ENCODE peak calls at places on chromosomes 3 and 15, in eight cellular contexts. O is BJ, G is cardiac fibroblast, R is spleen, J is IMR-90, Y is tibial artery, Q is brain microvascular endothelial cell, P is A549. F is an unnamed sample.

GRCh38 chr3:108300103-108300849 is 3.9 kb downstream of the HHLA2 start:
- DNase-seq in G (no peak), J (no peak), O (no peak), Y (no peak), P (no peak), Q (no peak), R (no peak), F (no peak)

GRCh38 chr3:185831195-185831594 is 6.4 kb upstream of the IGF2BP2 start:
- DNase-seq in O (no peak), R (no peak), P (no peak), Q (no peak), J (no peak), Y (no peak), G (no peak), F (no peak)

GRCh38 chr3:15289661-15290060 is 42.7 kb downstream of the SH3BP5 start:
- DNase-seq in G (no peak), P (no peak), O (no peak), Y (no peak), R (no peak), Q (no peak), J (no peak), F (no peak)

GRCh38 chr15:90647326-90647725 is 69.8 kb upstream of the BLM start:
- DNase-seq in G (no peak), O (no peak), R (no peak), P (peak), Y (no peak), J (no peak), Q (no peak), F (no peak)

GRCh38 chr3:63279000-63279366 is 875 bp downstream of the SYNPR start:
- DNase-seq in G (no peak), Q (no peak), R (no peak), J (no peak), O (no peak), P (no peak), Y (no peak), F (peak)

GRCh38 chr3:55202320-55202719 is 274.5 kb upstream of the LRTM1 start:
- DNase-seq in Q (peak), Y (no peak), P (no peak), J (peak), R (no peak), G (peak), O (peak), F (peak)

GRCh38 chr3:159249472-159250131 is 447.7 kb downstream of the MFSD1 start:
- DNase-seq in Y (no peak), Q (no peak), R (no peak), J (no peak), P (no peak), O (no peak), G (no peak), F (no peak)

GRCh38 chr15:78149805-78150751 is 916 bp downstream of the IDH3A start:
- DNase-seq in J (no peak), O (no peak), R (no peak), Q (no peak), Y (no peak), P (peak), G (peak), F (peak)

GRCh38 chr3:160981217-160981938 is 123.8 kb downstream of the B3GALNT1 start:
- DNase-seq in P (no peak), G (peak), Q (no peak), R (no peak), Y (peak), J (no peak), O (no peak), F (peak)

GRCh38 chr15:46126581-46126980 is 491.8 kb downstream of the SQOR start:
- DNase-seq in Q (no peak), O (no peak), P (no peak), Y (no peak), G (no peak), J (peak), R (no peak), F (no peak)

GRCh38 chr3:24400015-24400414 is 94.6 kb downstream of the THRB start:
- DNase-seq in G (no peak), J (no peak), Y (no peak), P (no peak), Q (no peak), O (no peak), R (no peak), F (no peak)

GRCh38 chr3:98705212-98705611 is 57.9 kb upstream of the ST3GAL6 start:
- DNase-seq in R (no peak), J (peak), P (no peak), Y (no peak), G (no peak), Q (no peak), O (no peak), F (no peak)

GRCh38 chr15:68073576-68074288 is 19.6 kb downstream of the PIAS1 start:
- DNase-seq in J (no peak), O (no peak), Q (no peak), Y (no peak), P (no peak), G (no peak), R (no peak), F (no peak)

GRCh38 chr3:104359546-104359945 is 1007.2 kb upstream of the ALCAM start:
- DNase-seq in O (peak), P (peak), Y (no peak), Q (peak), J (peak), G (peak), R (no peak), F (peak)

GRCh38 chr3:104362319-104362718 is 1004.4 kb upstream of the ALCAM start:
- DNase-seq in Q (no peak), G (no peak), J (no peak), O (no peak), R (no peak), Y (no peak), P (no peak), F (no peak)

GRCh38 chr3:104360038-104360437 is 1006.7 kb upstream of the ALCAM start:
- DNase-seq in J (no peak), G (peak), O (no peak), P (no peak), R (no peak), Q (no peak), Y (no peak), F (no peak)
- H3K4me3 ChIP-seq in J (peak), G (no peak), O (no peak), P (no peak), R (no peak), Q (no peak), Y (no peak), F (peak)

GRCh38 chr3:117722856-117723255 is 1013.3 kb downstream of the TUSC7 start:
- DNase-seq in J (no peak), R (no peak), P (no peak), O (no peak), Q (no peak), Y (no peak), G (no peak), F (no peak)
- H3K4me3 ChIP-seq in J (no peak), R (no peak), P (no peak), O (no peak), Q (no peak), Y (no peak), G (no peak), F (no peak)

DNA sequence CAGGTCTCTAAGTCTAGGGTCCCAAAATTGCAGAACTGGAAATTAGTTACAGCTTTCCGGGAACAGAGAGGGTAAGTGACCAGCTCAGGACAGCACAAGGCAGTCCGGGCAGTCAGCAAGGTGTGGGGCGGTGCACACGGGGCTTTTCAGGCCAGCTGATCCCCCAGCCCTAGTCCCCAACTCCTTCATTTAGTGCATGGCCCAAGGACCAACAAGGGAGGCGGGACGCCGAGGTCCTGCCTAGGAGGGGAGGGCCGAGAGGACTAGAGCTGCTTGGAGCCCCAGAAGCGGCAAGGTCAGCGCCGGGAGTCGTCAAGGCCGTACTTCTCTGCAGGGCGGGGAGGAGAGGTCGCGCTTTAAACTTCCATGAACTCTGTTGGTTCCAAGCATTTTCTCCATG is 2.0 kb upstream of the PDE8A start:
- DNase-seq in P (peak), J (no peak), R (peak), G (no peak), Y (no peak), Q (no peak), O (no peak), F (no peak)
- H3K4me3 ChIP-seq in P (peak), J (no peak), R (no peak), G (no peak), Y (peak), Q (peak), O (no peak), F (no peak)

GRCh38 chr3:45211466-45212094 is 14.5 kb downstream of the TMEM158 start:
- DNase-seq in R (no peak), O (no peak), Q (no peak), P (no peak), G (peak), Y (no peak), J (no peak), F (peak)
- H3K4me3 ChIP-seq in R (no peak), O (no peak), Q (no peak), P (no peak), G (no peak), Y (no peak), J (no peak), F (no peak)

GRCh38 chr15:66706225-66706732 is 4.2 kb downstream of the SMAD6 start:
- DNase-seq in J (peak), G (peak), Q (no peak), P (peak), R (no peak), Y (no peak), O (no peak), F (peak)
- H3K4me3 ChIP-seq in J (no peak), G (peak), Q (no peak), P (peak), R (no peak), Y (peak), O (peak), F (peak)

GRCh38 chr3:46694520-46694919 is 1.0 kb upstream of the ALS2CL start:
- DNase-seq in Y (no peak), J (no peak), R (no peak), P (no peak), O (no peak), Q (no peak), G (no peak), F (no peak)

GRCh38 chr3:46693897-46694235 is 387 bp upstream of the ALS2CL start:
- DNase-seq in G (no peak), P (no peak), Q (no peak), Y (peak), J (no peak), R (peak), O (no peak), F (no peak)

GRCh38 chr3:46693038-46693896 is at the start of gene ALS2CL:
- DNase-seq in R (peak), Q (no peak), O (no peak), P (peak), J (no peak), Y (peak), G (peak), F (no peak)

GRCh38 chr3:46695177-46695961 is 1.9 kb upstream of the ALS2CL start:
- DNase-seq in O (no peak), R (peak), P (peak), G (peak), J (no peak), Y (peak), Q (no peak), F (peak)

GRCh38 chr3:46695962-46696922 is 2.8 kb upstream of the ALS2CL start:
- DNase-seq in Q (peak), G (peak), O (no peak), R (no peak), J (peak), Y (peak), P (no peak), F (peak)
- H3K4me3 ChIP-seq in Q (no peak), G (no peak), O (no peak), R (no peak), J (no peak), Y (no peak), P (no peak), F (no peak)

GRCh38 chr3:79767194-79767952 is 425 bp downstream of the ROBO1 start:
- DNase-seq in G (no peak), Q (peak), O (no peak), R (no peak), P (no peak), Y (no peak), J (no peak), F (no peak)
- H3K4me3 ChIP-seq in G (no peak), Q (peak), O (no peak), R (no peak), P (peak), Y (peak), J (no peak), F (no peak)

GRCh38 chr3:127729556-127730056 is 56.9 kb downstream of the ABTB1 start:
- DNase-seq in P (no peak), O (no peak), R (peak), G (peak), Q (no peak), Y (no peak), J (peak), F (peak)
- H3K4me3 ChIP-seq in P (no peak), O (no peak), R (no peak), G (no peak), Q (no peak), Y (no peak), J (no peak), F (no peak)

GRCh38 chr3:42042747-42043115 is 48.4 kb upstream of the TRAK1 start:
- DNase-seq in Y (no peak), G (no peak), J (no peak), P (no peak), Q (no peak), O (no peak), R (no peak), F (peak)
- H3K4me3 ChIP-seq in Y (no peak), G (no peak), J (no peak), P (peak), Q (no peak), O (no peak), R (no peak), F (no peak)

GRCh38 chr3:12584091-12584490 is 27.2 kb downstream of the MKRN2 start:
- DNase-seq in Y (no peak), J (no peak), Q (no peak), R (no peak), P (no peak), O (no peak), G (no peak), F (no peak)
- H3K4me3 ChIP-seq in Y (no peak), J (no peak), Q (no peak), R (no peak), P (no peak), O (no peak), G (no peak), F (no peak)